ENCODE peak calls at places on chromosome 7, in ten cellular contexts. U, F, M, B, N, L, Q, E, C and H are unnamed samples.

GRCh38 chr7:117478796-117479479 is 887 bp upstream of the CFTR start:
- DNase-seq in M (no peak), E (no peak), L (no peak), U (no peak), B (no peak), N (peak), F (no peak), Q (no peak), C (no peak), H (no peak)

GRCh38 chr7:130352335-130353074 is 7.9 kb downstream of the CPA5 start:
- DNase-seq in F (no peak), C (peak), B (no peak), Q (peak), E (no peak), M (no peak), N (no peak), L (peak), U (no peak), H (no peak)

GRCh38 chr7:102389810-102390209 is 6.4 kb upstream of the PRKRIP1 start:
- DNase-seq in Q (no peak), M (no peak), F (no peak), C (no peak), E (no peak), B (no peak), L (no peak), U (no peak), N (no peak), H (no peak)

GRCh38 chr7:7416031-7416968 is 119.4 kb downstream of the COL28A1 start:
- DNase-seq in F (no peak), Q (peak), U (no peak), N (peak), C (no peak), M (no peak), B (peak), E (no peak), L (no peak), H (no peak)

GRCh38 chr7:43569424-43569823 is 13.5 kb upstream of the STK17A start:
- DNase-seq in L (peak), F (no peak), M (no peak), N (no peak), C (no peak), E (no peak), B (no peak), U (no peak), Q (peak), H (no peak)

GRCh38 chr7:124351950-124352349 is 319.1 kb upstream of the TMEM229A start:
- DNase-seq in B (no peak), C (no peak), M (no peak), F (peak), U (no peak), Q (no peak), L (no peak), E (no peak), N (no peak), H (no peak)

GRCh38 chr7:134632937-134633540 is 13.6 kb upstream of the BPGM start:
- DNase-seq in F (no peak), E (peak), N (peak), Q (peak), M (peak), B (peak), L (peak), C (peak), U (no peak), H (no peak)

GRCh38 chr7:101362334-101363195 is at the start of gene COL26A1:
- DNase-seq in Q (peak), C (peak), U (no peak), N (peak), F (peak), E (no peak), L (peak), B (peak), M (peak), H (peak)

GRCh38 chr7:94145602-94146001 is 141.4 kb upstream of the BET1 start:
- DNase-seq in B (no peak), L (peak), M (no peak), E (no peak), F (no peak), U (no peak), N (no peak), Q (peak), C (peak), H (no peak)

GRCh38 chr7:129361771-129362170 is 72.5 kb upstream of the STRIP2 start:
- DNase-seq in U (no peak), E (no peak), L (no peak), N (no peak), C (no peak), Q (no peak), M (no peak), F (no peak), B (no peak), H (no peak)

GRCh38 chr7:136114966-136115762 is 138.0 kb upstream of the MTPN start:
- DNase-seq in L (peak), B (peak), F (peak), C (peak), Q (peak), E (peak), U (peak), M (peak), N (peak), H (peak)

GRCh38 chr7:132778761-132779160 is 202.5 kb upstream of the PLXNA4 start:
- DNase-seq in L (no peak), E (no peak), Q (no peak), C (no peak), N (no peak), M (no peak), U (no peak), F (no peak), B (no peak), H (no peak)